ENCODE peak calls at places on chromosomes 5 and 9, in six cellular contexts. E is CD4-positive, CD25-positive, alpha-beta regulatory T cell; T is SK-N-SH; O is lower leg skin; V is cardiac muscle cell; W is fibroblast of pulmonary artery. Z is an unnamed sample.

GRCh38 chr9:134276463-134277245 is 49.6 kb upstream of the RXRA start:
- DNase-seq in E (no peak), T (no peak), O (no peak), V (no peak), W (no peak), Z (no peak)

GRCh38 chr9:5899292-5899691 is 8.6 kb downstream of the MLANA start:
- DNase-seq in E (no peak), T (no peak), O (no peak), V (peak; percentile 13), W (no peak), Z (peak; percentile 56)

GRCh38 chr5:119010206-119010605 is 21.9 kb upstream of the DTWD2 start:
- DNase-seq in E (no peak), T (no peak), O (no peak), V (no peak), W (no peak), Z (no peak)

GRCh38 chr5:23823521-23823920 is 316.1 kb downstream of the PRDM9 start:
- DNase-seq in E (no peak), T (no peak), O (no peak), V (no peak), W (no peak), Z (no peak)

GRCh38 chr5:59766394-59766793 is 127.1 kb downstream of the PDE4D start:
- DNase-seq in E (no peak), T (peak; percentile 7), O (no peak), V (peak; percentile 57), W (peak; percentile 69), Z (no peak)

GRCh38 chr5:150021491-150022162 is 21.1 kb downstream of the HMGXB3 start:
- DNase-seq in E (no peak), T (no peak), O (no peak), V (peak; percentile 67), W (peak; percentile 73), Z (no peak)

GRCh38 chr5:72556351-72557146 is 49.3 kb upstream of the ZNF366 start:
- DNase-seq in E (no peak), T (no peak), O (peak; percentile 24), V (peak; percentile 93), W (peak; percentile 89), Z (peak; percentile 91)

GRCh38 chr9:134738869-134739659 is 97.5 kb downstream of the COL5A1 start:
- DNase-seq in E (no peak), T (peak; percentile 94), O (peak; percentile 34), V (peak; percentile 64), W (peak; percentile 58), Z (peak; percentile 98)

GRCh38 chr5:37882636-37883035 is 42.8 kb upstream of the GDNF start:
- DNase-seq in E (no peak), T (no peak), O (no peak), V (no peak), W (no peak), Z (no peak)

GRCh38 chr9:125049212-125049611 is 94.1 kb downstream of the SCAI start:
- DNase-seq in E (no peak), T (no peak), O (no peak), V (no peak), W (no peak), Z (no peak)

GRCh38 chr9:106963684-106964083 is 100.7 kb downstream of the ZNF462 start:
- DNase-seq in E (no peak), T (no peak), O (no peak), V (no peak), W (no peak), Z (no peak)

GRCh38 chr5:159913048-159913447 is 3.2 kb upstream of the ADRA1B start:
- DNase-seq in E (no peak), T (no peak), O (no peak), V (peak; percentile 88), W (peak; percentile 91), Z (no peak)

GRCh38 chr5:39015743-39016586 is 58.2 kb downstream of the RICTOR start:
- DNase-seq in E (no peak), T (no peak), O (no peak), V (peak; percentile 54), W (peak; percentile 56), Z (no peak)

GRCh38 chr5:160769264-160769663 is 82.7 kb downstream of the ATP10B start:
- DNase-seq in E (no peak), T (no peak), O (no peak), V (no peak), W (no peak), Z (no peak)

GRCh38 chr5:135488727-135489465 is 36.7 kb upstream of the TIFAB start:
- DNase-seq in E (no peak), T (peak; percentile 61), O (no peak), V (peak; percentile 67), W (peak; percentile 39), Z (peak; percentile 97)

GRCh38 chr5:114789773-114790402 is 379.8 kb downstream of the TRIM36 start:
- DNase-seq in E (no peak), T (peak; percentile 30), O (no peak), V (peak; percentile 19), W (peak; percentile 7), Z (peak; percentile 53)

GRCh38 chr9:35691325-35691631 is 1.6 kb upstream of the TPM2 start:
- DNase-seq in E (no peak), T (no peak), O (no peak), V (no peak), W (no peak), Z (no peak)

GRCh38 chr5:153460421-153460820 is 30.0 kb upstream of the GRIA1 start:
- DNase-seq in E (no peak), T (no peak), O (no peak), V (no peak), W (no peak), Z (no peak)

GRCh38 chr5:153456993-153457392 is 33.5 kb upstream of the GRIA1 start:
- DNase-seq in E (no peak), T (no peak), O (no peak), V (no peak), W (no peak), Z (no peak)

GRCh38 chr5:153458266-153458665 is 32.2 kb upstream of the GRIA1 start:
- DNase-seq in E (no peak), T (no peak), O (no peak), V (no peak), W (no peak), Z (no peak)

GRCh38 chr5:153463806-153464205 is 26.7 kb upstream of the GRIA1 start:
- DNase-seq in E (no peak), T (no peak), O (no peak), V (no peak), W (peak; percentile 33), Z (no peak)

GRCh38 chr5:153461341-153461740 is 29.1 kb upstream of the GRIA1 start:
- DNase-seq in E (no peak), T (no peak), O (no peak), V (no peak), W (no peak), Z (no peak)
- H3K4me3 ChIP-seq in E (no peak overlapping the region), T (no peak overlapping the region), O (no peak overlapping the region), V (no peak overlapping the region), W (no peak overlapping the region), Z (no peak overlapping the region)

GRCh38 chr9:70042461-70043215 is 1.0 kb upstream of the MAMDC2 start:
- DNase-seq in E (no peak), T (no peak), O (no peak), V (no peak), W (no peak), Z (no peak)
- H3K4me3 ChIP-seq in E (no peak overlapping the region), T (no peak overlapping the region), O (no peak overlapping the region), V (no peak overlapping the region), W (no peak overlapping the region), Z (peak overlapping the region; percentile 58)

GRCh38 chr9:131255731-131256197 is 20.5 kb downstream of the FAM78A start:
- DNase-seq in E (no peak), T (no peak), O (no peak), V (no peak), W (no peak), Z (peak; percentile 39)
- H3K4me3 ChIP-seq in E (peak overlapping the region; percentile 81), T (no peak overlapping the region), O (no peak overlapping the region), V (no peak overlapping the region), W (no peak overlapping the region), Z (no peak overlapping the region)

GRCh38 chr9:132995121-132995420 is 16.6 kb downstream of the GFI1B start:
- DNase-seq in E (no peak), T (no peak), O (no peak), V (no peak), W (no peak), Z (no peak)

GRCh38 chr9:132994410-132995120 is 16.1 kb downstream of the GFI1B start:
- DNase-seq in E (no peak), T (peak; percentile 8), O (peak; percentile 47), V (peak; percentile 49), W (peak; percentile 58), Z (peak; percentile 64)

GRCh38 chr9:132997591-132997990 is 19.1 kb downstream of the GFI1B start:
- DNase-seq in E (no peak), T (peak; percentile 10), O (no peak), V (peak; percentile 71), W (peak; percentile 22), Z (peak; percentile 25)

GRCh38 chr9:132995906-132996305 is 17.4 kb downstream of the GFI1B start:
- DNase-seq in E (no peak), T (peak; percentile 26), O (no peak), V (no peak), W (no peak), Z (peak; percentile 24)

DNA sequence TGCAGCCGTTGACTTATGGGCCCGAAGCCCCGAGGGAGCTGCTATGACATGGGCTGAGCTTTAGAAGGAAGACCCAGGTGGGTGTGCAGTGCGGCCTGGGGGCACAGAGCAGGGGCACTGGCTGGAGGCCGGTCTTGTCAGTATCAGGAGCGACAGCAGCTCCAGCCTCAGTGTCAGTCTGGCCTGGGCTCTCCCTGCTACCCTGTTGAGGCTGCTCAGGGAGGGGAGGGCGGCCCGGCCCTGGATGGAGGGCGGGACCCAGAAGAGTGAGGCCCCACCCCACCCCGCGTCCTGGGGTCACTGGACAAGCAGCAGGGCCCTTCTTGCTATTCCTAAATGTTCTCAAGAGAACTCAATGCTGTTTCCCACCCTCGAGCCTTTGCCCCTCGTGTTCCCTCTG is 18.0 kb downstream of the GFI1B start:
- DNase-seq in E (no peak), T (peak; percentile 11), O (no peak), V (no peak), W (no peak), Z (peak; percentile 57)
- H3K4me3 ChIP-seq in E (no peak overlapping the region), T (no peak overlapping the region), O (no peak overlapping the region), V (no peak overlapping the region), W (no peak overlapping the region), Z (no peak overlapping the region)

DNA sequence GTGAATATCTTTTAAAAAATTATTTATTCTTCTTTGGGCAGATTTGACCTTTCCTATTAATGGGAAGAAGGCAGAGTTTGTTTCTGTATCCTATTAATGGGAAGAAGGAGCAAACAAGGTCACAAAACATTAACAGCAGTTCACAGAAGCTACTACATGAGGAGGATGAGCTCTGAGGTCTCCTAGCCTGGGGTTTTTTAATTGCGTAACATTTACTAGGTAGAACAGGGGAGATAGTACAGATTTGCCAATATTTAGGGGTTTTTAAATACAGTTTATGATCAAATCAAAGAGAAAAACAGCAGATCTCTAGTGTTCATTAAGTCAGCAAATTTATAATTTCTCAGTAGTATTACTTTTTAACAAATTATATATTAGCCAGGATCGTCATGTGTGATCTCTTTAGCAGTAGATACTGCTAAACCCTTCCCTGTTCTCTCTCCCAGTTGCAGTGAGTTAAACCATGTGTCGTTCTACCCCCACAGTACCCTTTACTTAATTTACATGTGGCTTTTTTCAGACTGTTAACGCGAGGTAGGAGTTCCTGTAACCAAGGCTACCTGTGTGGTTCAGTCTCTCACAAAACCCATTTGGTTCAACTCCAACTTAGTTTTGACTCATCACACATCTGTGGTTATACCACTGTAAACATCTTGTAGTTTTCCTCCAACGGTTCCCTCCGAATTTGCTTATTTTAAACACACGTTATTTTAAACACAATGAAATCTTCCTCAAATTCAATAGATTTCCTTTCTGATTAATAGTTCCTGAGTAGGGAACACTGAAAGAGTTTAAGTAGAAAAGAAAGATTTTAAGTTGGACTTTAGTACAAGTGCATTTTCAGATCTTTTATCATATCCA is 13.3 kb downstream of the SLC25A46 start:
- DNase-seq in E (peak; percentile 6), T (no peak), O (no peak), V (no peak), W (no peak), Z (no peak)
- H3K4me3 ChIP-seq in E (peak overlapping the region; percentile 21), T (no peak overlapping the region), O (no peak overlapping the region), V (no peak overlapping the region), W (no peak overlapping the region), Z (no peak overlapping the region)